ENCODE peak calls at places on chromosomes 11 and 22, in five cellular contexts. One of them, this sample, is unnamed.

GRCh38 chr22:42865536-42865935 is 8.5 kb upstream of the ARFGAP3 start:
- DNase-seq in astrocyte of the spinal cord: peak
- DNase-seq in NT2/D1: no peak
- DNase-seq in astrocyte of the cerebellum: no peak
- DNase-seq in Caco-2: no peak
- DNase-seq in this sample: no peak

GRCh38 chr22:47807506-47807905 is 1045.1 kb downstream of the TBC1D22A start:
- DNase-seq in astrocyte of the spinal cord: no peak
- DNase-seq in NT2/D1: no peak
- DNase-seq in astrocyte of the cerebellum: no peak
- DNase-seq in Caco-2: no peak
- DNase-seq in this sample: no peak

GRCh38 chr11:82942376-82942775 is 40.8 kb downstream of the DDIAS start:
- DNase-seq in astrocyte of the spinal cord: no peak
- DNase-seq in NT2/D1: no peak
- DNase-seq in astrocyte of the cerebellum: no peak
- DNase-seq in Caco-2: no peak
- DNase-seq in this sample: no peak

GRCh38 chr11:45216901-45217300 is 69.2 kb downstream of the SYT13 start:
- DNase-seq in astrocyte of the spinal cord: no peak
- DNase-seq in NT2/D1: no peak
- DNase-seq in astrocyte of the cerebellum: no peak
- DNase-seq in Caco-2: no peak
- DNase-seq in this sample: no peak

GRCh38 chr22:48263431-48263765 is 1500.9 kb downstream of the TBC1D22A start:
- DNase-seq in astrocyte of the spinal cord: no peak
- DNase-seq in NT2/D1: no peak
- DNase-seq in astrocyte of the cerebellum: no peak
- DNase-seq in Caco-2: no peak
- DNase-seq in this sample: no peak

GRCh38 chr22:33513388-33514336 is 406.6 kb downstream of the LARGE1 start:
- DNase-seq in astrocyte of the spinal cord: no peak
- DNase-seq in NT2/D1: no peak
- DNase-seq in astrocyte of the cerebellum: no peak
- DNase-seq in Caco-2: no peak
- DNase-seq in this sample: peak

GRCh38 chr11:35864131-35864530 is 79.7 kb upstream of the LDLRAD3 start:
- DNase-seq in astrocyte of the spinal cord: no peak
- DNase-seq in NT2/D1: no peak
- DNase-seq in astrocyte of the cerebellum: no peak
- DNase-seq in Caco-2: no peak
- DNase-seq in this sample: no peak

GRCh38 chr11:112881461-112881860 is 79.8 kb upstream of the NCAM1 start:
- DNase-seq in astrocyte of the spinal cord: peak
- DNase-seq in NT2/D1: no peak
- DNase-seq in astrocyte of the cerebellum: peak
- DNase-seq in Caco-2: peak
- DNase-seq in this sample: no peak

DNA sequence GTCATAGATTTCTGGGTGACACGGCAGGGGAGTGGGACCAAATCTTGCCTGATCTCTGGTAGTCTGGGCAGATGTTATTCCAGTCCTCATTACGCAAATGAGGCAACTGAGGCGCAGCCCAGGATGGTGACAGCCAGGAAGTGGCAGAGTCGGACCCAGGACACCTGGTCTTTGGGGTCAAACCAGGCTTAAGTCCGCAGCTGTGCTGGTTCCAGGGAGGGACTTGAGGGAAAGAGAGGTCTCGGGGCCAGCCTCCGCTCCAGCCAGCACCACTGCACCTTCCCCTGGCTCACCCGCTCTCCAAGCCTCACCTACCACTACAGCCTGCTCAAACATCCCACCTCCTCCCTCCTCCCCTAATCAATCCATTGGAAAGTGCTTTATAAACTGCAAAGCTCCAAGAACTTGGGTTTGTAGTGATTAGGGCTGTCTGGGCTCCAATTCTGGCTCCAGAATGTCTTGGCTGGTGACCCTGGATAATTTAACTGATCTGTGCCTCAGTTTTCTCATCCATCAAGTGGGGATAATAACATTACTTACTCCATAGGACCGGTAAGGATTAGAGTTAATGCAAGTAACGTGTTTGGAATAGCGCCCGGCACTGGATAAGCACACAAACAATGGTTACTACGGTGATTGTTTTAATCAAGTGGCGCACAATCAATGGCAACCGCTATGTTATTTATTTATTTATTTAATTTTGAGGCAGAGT is 526 bp upstream of the PNPLA5 start:
- DNase-seq in astrocyte of the spinal cord: no peak
- DNase-seq in NT2/D1: no peak
- DNase-seq in astrocyte of the cerebellum: no peak
- DNase-seq in Caco-2: peak
- DNase-seq in this sample: no peak
- H3K4me3 ChIP-seq in astrocyte of the spinal cord: no peak
- H3K4me3 ChIP-seq in NT2/D1: peak
- H3K4me3 ChIP-seq in astrocyte of the cerebellum: no peak
- H3K4me3 ChIP-seq in Caco-2: no peak
- H3K4me3 ChIP-seq in this sample: no peak

DNA sequence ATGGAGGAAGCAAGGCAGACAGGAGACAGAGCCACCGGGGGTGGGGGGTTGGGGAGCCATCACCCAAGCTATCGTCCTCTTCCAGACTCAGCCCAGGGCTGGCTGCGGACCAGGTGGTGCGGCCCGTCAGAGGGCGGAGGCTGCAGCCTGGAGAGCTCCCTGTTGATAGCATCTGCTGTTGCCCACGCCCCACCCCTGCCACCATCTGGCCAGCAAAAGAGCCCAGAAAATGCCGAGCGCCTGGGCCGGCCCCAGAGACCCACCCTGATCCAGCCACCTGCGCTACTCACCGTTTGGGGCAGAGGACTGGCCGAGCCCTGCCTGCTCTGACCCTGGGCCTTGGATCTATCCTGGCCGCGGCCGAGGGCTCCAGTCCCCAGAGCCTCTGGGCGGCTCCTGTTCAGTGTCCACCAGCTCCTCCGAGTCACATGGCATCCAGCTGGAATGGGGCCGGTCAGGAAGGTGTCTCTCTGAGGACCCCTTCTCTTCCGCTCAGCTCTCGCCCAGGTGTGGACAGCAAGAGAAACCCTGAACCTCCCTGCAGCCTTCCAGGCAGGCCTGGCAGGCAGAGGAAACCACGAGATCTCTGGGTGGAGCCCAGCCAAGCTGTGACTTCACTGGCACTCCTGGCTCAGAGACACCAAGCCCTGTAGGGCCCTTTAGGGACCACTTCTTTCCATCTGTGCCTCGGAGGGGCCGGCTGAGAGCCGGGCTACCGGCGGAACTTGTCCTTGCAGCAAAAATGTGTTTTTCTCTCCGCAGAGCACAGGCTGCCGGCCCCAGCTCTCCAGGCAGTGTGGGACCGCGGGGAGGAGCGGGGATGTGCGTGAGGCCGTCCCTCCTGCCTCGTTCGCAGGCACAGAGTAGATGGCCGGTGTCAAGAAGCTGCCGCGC is at the start of gene MRGPRE:
- DNase-seq in astrocyte of the spinal cord: no peak
- DNase-seq in NT2/D1: no peak
- DNase-seq in astrocyte of the cerebellum: no peak
- DNase-seq in Caco-2: no peak
- DNase-seq in this sample: peak
- H3K4me3 ChIP-seq in astrocyte of the spinal cord: no peak
- H3K4me3 ChIP-seq in NT2/D1: no peak
- H3K4me3 ChIP-seq in astrocyte of the cerebellum: no peak
- H3K4me3 ChIP-seq in Caco-2: no peak
- H3K4me3 ChIP-seq in this sample: no peak

GRCh38 chr22:40210814-40211213 is 33.1 kb downstream of the TNRC6B start:
- DNase-seq in astrocyte of the spinal cord: no peak
- DNase-seq in NT2/D1: no peak
- DNase-seq in astrocyte of the cerebellum: no peak
- DNase-seq in Caco-2: no peak
- DNase-seq in this sample: no peak
- H3K4me3 ChIP-seq in astrocyte of the spinal cord: no peak
- H3K4me3 ChIP-seq in NT2/D1: no peak
- H3K4me3 ChIP-seq in astrocyte of the cerebellum: no peak
- H3K4me3 ChIP-seq in Caco-2: no peak
- H3K4me3 ChIP-seq in this sample: no peak

DNA sequence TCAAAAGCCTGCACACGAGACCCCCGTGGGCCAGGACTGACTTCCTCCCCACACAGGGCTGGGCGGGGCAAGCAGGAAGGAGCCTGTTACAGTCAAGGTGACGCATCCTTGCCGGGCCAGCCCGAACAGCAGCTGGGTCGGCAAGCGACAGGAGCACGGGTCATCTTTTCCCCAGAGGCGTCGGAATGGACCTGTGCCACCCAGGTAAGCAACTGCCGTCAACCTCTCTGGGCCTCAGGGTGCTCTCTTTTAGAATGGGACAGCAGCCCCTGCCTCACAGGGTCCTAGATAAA is at the start of gene CYTH4:
- DNase-seq in astrocyte of the spinal cord: no peak
- DNase-seq in NT2/D1: no peak
- DNase-seq in astrocyte of the cerebellum: no peak
- DNase-seq in Caco-2: no peak
- DNase-seq in this sample: no peak
- H3K4me3 ChIP-seq in astrocyte of the spinal cord: no peak
- H3K4me3 ChIP-seq in NT2/D1: no peak
- H3K4me3 ChIP-seq in astrocyte of the cerebellum: no peak
- H3K4me3 ChIP-seq in Caco-2: no peak
- H3K4me3 ChIP-seq in this sample: no peak

GRCh38 chr22:20568502-20569058 is 61.2 kb downstream of the MED15 start:
- DNase-seq in astrocyte of the spinal cord: no peak
- DNase-seq in NT2/D1: no peak
- DNase-seq in astrocyte of the cerebellum: no peak
- DNase-seq in Caco-2: no peak
- DNase-seq in this sample: no peak

GRCh38 chr22:20567993-20568417 is 60.6 kb downstream of the MED15 start:
- DNase-seq in astrocyte of the spinal cord: peak
- DNase-seq in NT2/D1: no peak
- DNase-seq in astrocyte of the cerebellum: no peak
- DNase-seq in Caco-2: no peak
- DNase-seq in this sample: peak

GRCh38 chr22:20565761-20566160 is 58.4 kb downstream of the MED15 start:
- DNase-seq in astrocyte of the spinal cord: no peak
- DNase-seq in NT2/D1: no peak
- DNase-seq in astrocyte of the cerebellum: no peak
- DNase-seq in Caco-2: no peak
- DNase-seq in this sample: no peak

GRCh38 chr22:20566420-20567260 is 59.2 kb downstream of the MED15 start:
- DNase-seq in astrocyte of the spinal cord: peak
- DNase-seq in NT2/D1: no peak
- DNase-seq in astrocyte of the cerebellum: peak
- DNase-seq in Caco-2: no peak
- DNase-seq in this sample: peak

DNA sequence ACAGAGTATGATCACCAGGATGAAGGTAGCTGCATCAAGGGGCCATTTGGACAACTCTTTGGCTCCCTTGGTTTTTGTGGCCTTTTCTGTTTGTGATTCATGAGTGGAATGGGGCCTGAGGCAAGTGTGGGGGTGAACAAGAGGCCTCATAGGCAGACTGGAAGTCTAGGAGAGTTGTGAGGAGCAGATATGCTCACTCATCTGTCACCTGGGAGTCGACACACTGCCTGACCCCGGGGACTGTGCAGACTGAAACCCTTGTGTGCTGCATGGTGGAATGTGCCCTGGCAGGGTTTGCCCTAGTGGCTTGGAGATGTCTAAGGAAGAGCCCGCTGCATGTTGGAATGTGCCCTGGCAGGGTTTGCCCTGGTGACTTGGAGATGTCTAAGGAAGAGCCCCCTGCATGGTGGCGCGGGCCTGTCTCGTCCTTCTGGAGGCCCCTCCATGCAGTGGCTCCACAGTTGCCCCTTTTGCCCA is 60.0 kb downstream of the MED15 start:
- DNase-seq in astrocyte of the spinal cord: peak
- DNase-seq in NT2/D1: no peak
- DNase-seq in astrocyte of the cerebellum: no peak
- DNase-seq in Caco-2: no peak
- DNase-seq in this sample: peak
- H3K4me3 ChIP-seq in astrocyte of the spinal cord: no peak
- H3K4me3 ChIP-seq in NT2/D1: no peak
- H3K4me3 ChIP-seq in astrocyte of the cerebellum: no peak
- H3K4me3 ChIP-seq in Caco-2: no peak
- H3K4me3 ChIP-seq in this sample: no peak

DNA sequence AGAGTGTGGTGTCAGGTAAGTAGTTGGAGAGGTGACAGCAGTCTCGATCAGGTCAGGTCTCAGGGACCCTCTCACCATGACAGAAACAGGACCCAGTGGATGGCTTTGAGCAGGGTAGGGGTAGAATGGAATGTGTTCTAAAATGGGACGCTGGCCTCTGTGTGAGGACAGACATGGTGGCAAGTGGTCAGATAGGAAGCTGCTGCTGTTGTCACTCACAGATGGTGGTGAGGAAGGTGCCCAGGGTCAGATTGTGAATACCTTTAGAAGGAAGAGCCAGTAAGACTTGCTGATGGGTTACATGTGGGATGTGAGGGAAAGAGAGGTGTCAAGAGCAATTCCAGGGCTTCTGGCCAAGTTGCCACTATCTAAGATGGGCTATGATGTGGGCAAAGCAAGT is 596.3 kb downstream of the NTM start:
- DNase-seq in astrocyte of the spinal cord: no peak
- DNase-seq in NT2/D1: no peak
- DNase-seq in astrocyte of the cerebellum: no peak
- DNase-seq in Caco-2: no peak
- DNase-seq in this sample: no peak
- H3K4me3 ChIP-seq in astrocyte of the spinal cord: no peak
- H3K4me3 ChIP-seq in NT2/D1: no peak
- H3K4me3 ChIP-seq in astrocyte of the cerebellum: no peak
- H3K4me3 ChIP-seq in Caco-2: no peak
- H3K4me3 ChIP-seq in this sample: no peak